ENCODE peak calls at places on chromosomes 6 and 20, in nine cellular contexts. C is iris pigment epithelial cell, Y is upper lobe of left lung, A is SK-MEL-5, Z is AG20443, L is NCI-H1105, U is fibroblast of the conjunctiva, D is HEK293T, N is fibroblast of mammary gland. K is an unnamed sample.

GRCh38 chr6:112939543-112939942 is 592.4 kb downstream of the RFPL4B start:
- DNase-seq in C (no peak), Y (no peak), A (no peak), Z (no peak), L (peak; percentile 93), U (no peak), D (no peak), N (no peak), K (no peak)

GRCh38 chr6:13390658-13391057 is 62.3 kb upstream of the TBC1D7 start:
- DNase-seq in C (no peak), Y (no peak), A (no peak), Z (no peak), L (no peak), U (no peak), D (no peak), N (no peak), K (no peak)

GRCh38 chr20:35315199-35316020 is 23.2 kb upstream of the FAM83C start:
- DNase-seq in C (no peak), Y (no peak), A (no peak), Z (no peak), L (no peak), U (no peak), D (no peak), N (peak; percentile 70), K (no peak)

GRCh38 chr6:41352396-41352795 is 17.0 kb downstream of the NCR2 start:
- DNase-seq in C (no peak), Y (no peak), A (no peak), Z (no peak), L (no peak), U (no peak), D (no peak), N (no peak), K (no peak)

GRCh38 chr6:142444388-142444787 is 142.6 kb downstream of the ADGRG6 start:
- DNase-seq in C (peak; percentile 18), Y (no peak), A (no peak), Z (no peak), L (no peak), U (no peak), D (no peak), N (peak; percentile 35), K (no peak)

GRCh38 chr6:105326216-105326615 is 76.7 kb downstream of the PREP start:
- DNase-seq in C (peak; percentile 85), Y (peak; percentile 72), A (no peak), Z (no peak), L (peak; percentile 80), U (peak; percentile 31), D (no peak), N (peak; percentile 82), K (no peak)

GRCh38 chr20:51914758-51915157 is 112.4 kb upstream of the SALL4 start:
- DNase-seq in C (no peak), Y (no peak), A (no peak), Z (no peak), L (no peak), U (no peak), D (no peak), N (no peak), K (no peak)

GRCh38 chr20:25296094-25297093 is 48.5 kb downstream of the PYGB start:
- DNase-seq in C (peak; percentile 19), Y (no peak), A (peak; percentile 36), Z (peak; percentile 83), L (no peak), U (no peak), D (peak; percentile 38), N (peak; percentile 57), K (peak; percentile 43)

GRCh38 chr6:100202417-100203194 is 208.6 kb upstream of the MCHR2 start:
- DNase-seq in C (peak; percentile 96), Y (no peak), A (peak; percentile 10), Z (peak; percentile 86), L (no peak), U (peak; percentile 97), D (no peak), N (peak; percentile 97), K (no peak)

GRCh38 chr20:41428285-41428684 is 61.7 kb upstream of the EMILIN3 start:
- DNase-seq in C (peak; percentile 98), Y (no peak), A (no peak), Z (no peak), L (no peak), U (peak; percentile 26), D (no peak), N (peak; percentile 66), K (no peak)

GRCh38 chr20:19975436-19975799 is 41.7 kb upstream of the NAA20 start:
- DNase-seq in C (peak; percentile 71), Y (peak; percentile 67), A (no peak), Z (peak; percentile 25), L (no peak), U (no peak), D (no peak), N (peak; percentile 63), K (no peak)

GRCh38 chr20:22909436-22909835 is 125.7 kb upstream of the SSTR4 start:
- DNase-seq in C (no peak), Y (no peak), A (no peak), Z (no peak), L (no peak), U (no peak), D (no peak), N (no peak), K (no peak)

GRCh38 chr20:59743308-59743707 is 139.0 kb downstream of the PHACTR3 start:
- DNase-seq in C (no peak), Y (no peak), A (no peak), Z (no peak), L (no peak), U (no peak), D (no peak), N (no peak), K (no peak)

GRCh38 chr6:10801224-10801848 is 37.0 kb downstream of the MAK start:
- DNase-seq in C (peak; percentile 44), Y (peak; percentile 67), A (peak; percentile 85), Z (peak; percentile 84), L (peak; percentile 54), U (peak; percentile 36), D (peak; percentile 80), N (peak; percentile 57), K (peak; percentile 41)

GRCh38 chr6:15522427-15522826 is 140.4 kb downstream of the DTNBP1 start:
- DNase-seq in C (no peak), Y (no peak), A (no peak), Z (no peak), L (no peak), U (no peak), D (no peak), N (no peak), K (no peak)

GRCh38 chr6:39909701-39910100 is 24.6 kb downstream of the MOCS1 start:
- DNase-seq in C (no peak), Y (no peak), A (no peak), Z (no peak), L (no peak), U (no peak), D (no peak), N (no peak), K (no peak)

GRCh38 chr6:158649289-158650143 is at the start of gene SYTL3:
- DNase-seq in C (peak; percentile 70), Y (peak; percentile 88), A (peak; percentile 23), Z (peak; percentile 66), L (no peak), U (no peak), D (no peak), N (peak; percentile 58), K (no peak)

GRCh38 chr6:104689551-104690205 is 170.0 kb downstream of the HACE1 start:
- DNase-seq in C (peak; percentile 63), Y (no peak), A (no peak), Z (peak; percentile 61), L (no peak), U (no peak), D (no peak), N (peak; percentile 3), K (no peak)

GRCh38 chr6:72720464-72720863 is 98.6 kb downstream of the KCNQ5 start:
- DNase-seq in C (peak; percentile 40), Y (no peak), A (no peak), Z (no peak), L (no peak), U (no peak), D (no peak), N (no peak), K (no peak)

GRCh38 chr20:3804254-3804751 is 8.2 kb downstream of the CDC25B start:
- DNase-seq in C (peak; percentile 39), Y (peak; percentile 70), A (no peak), Z (no peak), L (no peak), U (no peak), D (no peak), N (no peak), K (no peak)

GRCh38 chr20:51492167-51493092 is 50.1 kb downstream of the NFATC2 start:
- DNase-seq in C (no peak), Y (peak; percentile 46), A (no peak), Z (peak; percentile 67), L (no peak), U (no peak), D (no peak), N (no peak), K (no peak)

GRCh38 chr6:130075879-130076278 is 57.5 kb downstream of the L3MBTL3 start:
- DNase-seq in C (no peak), Y (no peak), A (no peak), Z (no peak), L (no peak), U (no peak), D (no peak), N (peak; percentile 30), K (no peak)

GRCh38 chr6:27112974-27113373 is 134.5 kb upstream of the PRSS16 start:
- DNase-seq in C (no peak), Y (no peak), A (no peak), Z (no peak), L (no peak), U (no peak), D (no peak), N (no peak), K (no peak)

GRCh38 chr20:63132715-63133471 is 83.0 kb downstream of the YTHDF1 start:
- DNase-seq in C (no peak), Y (peak; percentile 15), A (no peak), Z (no peak), L (no peak), U (no peak), D (no peak), N (no peak), K (no peak)

GRCh38 chr20:13492001-13492480 is 146.7 kb downstream of the TASP1 start:
- DNase-seq in C (peak; percentile 80), Y (no peak), A (peak; percentile 99), Z (peak; percentile 71), L (no peak), U (peak; percentile 91), D (peak; percentile 12), N (peak; percentile 87), K (no peak)

GRCh38 chr20:3106658-3107463 is 22.3 kb upstream of the AVP start:
- DNase-seq in C (no peak), Y (no peak), A (no peak), Z (no peak), L (no peak), U (no peak), D (no peak), N (no peak), K (no peak)

GRCh38 chr6:134363323-134364039 is 45.6 kb upstream of the SGK1 start:
- DNase-seq in C (peak; percentile 87), Y (no peak), A (peak; percentile 80), Z (peak; percentile 67), L (no peak), U (no peak), D (no peak), N (peak; percentile 94), K (no peak)

GRCh38 chr20:49602370-49603208 is 34.7 kb upstream of the PTGIS start:
- DNase-seq in C (no peak), Y (no peak), A (no peak), Z (no peak), L (no peak), U (no peak), D (no peak), N (no peak), K (no peak)

GRCh38 chr6:106160189-106160588 is 74.1 kb downstream of the PRDM1 start:
- DNase-seq in C (no peak), Y (no peak), A (no peak), Z (no peak), L (no peak), U (no peak), D (no peak), N (no peak), K (no peak)

GRCh38 chr6:123895346-123895745 is 91.7 kb downstream of the NKAIN2 start:
- DNase-seq in C (no peak), Y (no peak), A (no peak), Z (no peak), L (no peak), U (no peak), D (no peak), N (no peak), K (no peak)

GRCh38 chr6:119442776-119443184 is 93.2 kb upstream of the MAN1A1 start:
- DNase-seq in C (no peak), Y (peak; percentile 30), A (no peak), Z (no peak), L (no peak), U (no peak), D (no peak), N (no peak), K (no peak)

K was measured in hippocampal formation.